ENCODE peak calls at places on chromosomes 13 and 19, in ten cellular contexts. V is brain pericyte; K is bronchial epithelial cell; B is HT-29; W is tibial nerve; F is ecto neural progenitor cell; P is endothelial cell of umbilical vein; D is activated T-cell treated with anti-CD3 and anti-CD28 coated beads, Interleukin-2, amount 50 U/mL, for 72 hours; J is right lobe of liver; A is activated CD4-positive, alpha-beta memory T cell treated with anti-CD3 and anti-CD28 coated beads, Interleukin-2, amount 10 ng/mL, durations not matched to agents 7 days and 5 days. H is an unnamed sample.

GRCh38 chr13:84279166-84279565 is 396.9 kb upstream of the SLITRK1 start:
- DNase-seq in K (peak; percentile 34), D (no peak), B (no peak), A (no peak), V (no peak), J (no peak), W (no peak), P (no peak), F (no peak), H (no peak)

GRCh38 chr13:92433386-92433785 is 793.2 kb upstream of the GPC6 start:
- DNase-seq in P (no peak), D (no peak), A (no peak), W (no peak), J (no peak), K (no peak), F (no peak), V (no peak), B (no peak), H (no peak)

GRCh38 chr19:50994129-50994528 is 7.3 kb downstream of the KLK8 start:
- DNase-seq in F (no peak), V (no peak), P (no peak), K (no peak), J (no peak), W (no peak), A (no peak), D (no peak), B (no peak), H (no peak)

GRCh38 chr13:78131811-78132210 is 213.2 kb upstream of the EDNRB start:
- DNase-seq in A (no peak), K (peak; percentile 5), F (no peak), D (no peak), P (peak; percentile 39), V (no peak), W (no peak), B (no peak), J (no peak), H (no peak)

GRCh38 chr19:48963371-48964204 is 1.5 kb upstream of the FTL start:
- DNase-seq in B (peak; percentile 80), W (peak; percentile 68), D (peak; percentile 89), V (no peak), P (peak; percentile 73), A (peak; percentile 74), K (peak; percentile 56), F (peak; percentile 78), J (peak; percentile 89), H (peak; percentile 59)

GRCh38 chr19:12891553-12892021 is 627 bp downstream of the GCDH start:
- DNase-seq in J (no peak), K (no peak), P (no peak), V (no peak), D (no peak), W (no peak), B (no peak), A (no peak), F (no peak), H (no peak)

GRCh38 chr13:61685683-61686013 is 270.0 kb upstream of the PCDH20 start:
- DNase-seq in K (peak; percentile 40), F (no peak), D (no peak), P (no peak), B (peak; percentile 15), W (no peak), A (no peak), J (peak; percentile 58), V (no peak), H (no peak)

GRCh38 chr13:98482476-98483444 is 94.1 kb downstream of the STK24 start:
- DNase-seq in V (peak; percentile 93), D (no peak), A (no peak), F (no peak), B (peak; percentile 71), J (peak; percentile 93), W (peak; percentile 61), K (peak; percentile 44), P (peak; percentile 87), H (no peak)

GRCh38 chr13:84200971-84201370 is 318.7 kb upstream of the SLITRK1 start:
- DNase-seq in J (no peak), D (no peak), W (no peak), K (no peak), V (no peak), F (no peak), P (no peak), A (no peak), B (no peak), H (no peak)

GRCh38 chr19:9139609-9140158 is 513 bp upstream of the ZNF317 start:
- DNase-seq in B (no peak), W (no peak), A (no peak), K (no peak), P (peak; percentile 7), D (no peak), V (no peak), J (no peak), F (no peak), H (no peak)

GRCh38 chr13:62280590-62280989 is 864.9 kb upstream of the PCDH20 start:
- DNase-seq in J (no peak), W (no peak), B (no peak), F (no peak), D (no peak), V (no peak), P (no peak), A (no peak), K (no peak), H (no peak)

GRCh38 chr13:29805994-29806748 is 44.2 kb downstream of the UBL3 start:
- DNase-seq in P (no peak), K (no peak), F (no peak), A (no peak), B (no peak), W (no peak), D (peak; percentile 44), J (no peak), V (no peak), H (no peak)

GRCh38 chr19:15779756-15780476 is 7.5 kb upstream of the OR10H5 start:
- DNase-seq in P (no peak), F (no peak), A (no peak), V (no peak), J (peak; percentile 78), K (no peak), B (peak; percentile 25), D (no peak), W (peak; percentile 48), H (no peak)

GRCh38 chr13:90857921-90858320 is 489.6 kb upstream of the MIR17HG start:
- DNase-seq in F (no peak), D (no peak), P (no peak), B (no peak), W (no peak), K (no peak), V (no peak), J (no peak), A (no peak), H (no peak)

GRCh38 chr13:46334423-46334822 is 52.6 kb downstream of the RUBCNL start:
- DNase-seq in J (no peak), D (no peak), A (no peak), V (no peak), B (no peak), F (no peak), W (no peak), P (no peak), K (no peak), H (no peak)